ENCODE peak calls at places on chromosomes 2 and 18, in five cellular contexts. Y is ovary, J is A549, K is cardiac muscle cell, M is SK-N-SH. G is an unnamed sample.

GRCh38 chr2:237591379-237591881 is 896 bp upstream of the RAB17 start:
- DNase-seq in Y (no peak), J (no peak), K (no peak), M (no peak), G (no peak)

GRCh38 chr2:231357931-231358330 is 37.6 kb upstream of the B3GNT7 start:
- DNase-seq in Y (no peak), J (no peak), K (no peak), M (peak; percentile 74), G (no peak)

GRCh38 chr2:179857236-179857635 is 4.2 kb downstream of the ZNF385B start:
- DNase-seq in Y (no peak), J (no peak), K (no peak), M (peak; percentile 18), G (no peak)

GRCh38 chr2:121897335-121897970 is 142.0 kb downstream of the TSN start:
- DNase-seq in Y (no peak), J (peak; percentile 64), K (peak; percentile 22), M (peak; percentile 56), G (no peak)

GRCh38 chr2:30708491-30709290 is 98.6 kb downstream of the CAPN13 start:
- DNase-seq in Y (no peak), J (peak; percentile 31), K (no peak), M (no peak), G (no peak)

GRCh38 chr18:61273533-61273932 is 59.7 kb upstream of the CDH20 start:
- DNase-seq in Y (no peak), J (no peak), K (no peak), M (no peak), G (no peak)

GRCh38 chr2:212815453-212815852 is 276.9 kb upstream of the ERBB4 start:
- DNase-seq in Y (no peak), J (no peak), K (no peak), M (no peak), G (no peak)

GRCh38 chr2:44929680-44930273 is 11.7 kb upstream of the SIX3 start:
- DNase-seq in Y (no peak), J (no peak), K (no peak), M (peak; percentile 33), G (no peak)

GRCh38 chr2:144715992-144716391 is 196.1 kb upstream of the ZEB2 start:
- DNase-seq in Y (no peak), J (no peak), K (no peak), M (no peak), G (no peak)

GRCh38 chr2:121695179-121695451 is 41.6 kb downstream of the NIFK start:
- DNase-seq in Y (no peak), J (no peak), K (no peak), M (no peak), G (no peak)

GRCh38 chr2:67476808-67477790 is 80.0 kb downstream of the ETAA1 start:
- DNase-seq in Y (no peak), J (peak; percentile 65), K (peak; percentile 43), M (peak; percentile 33), G (no peak)

GRCh38 chr2:128346811-128347558 is 28.3 kb upstream of the HS6ST1 start:
- DNase-seq in Y (no peak), J (no peak), K (no peak), M (no peak), G (peak; percentile 68)

GRCh38 chr2:137797630-137798029 is 166.6 kb upstream of the HNMT start:
- DNase-seq in Y (no peak), J (no peak), K (no peak), M (no peak), G (no peak)

GRCh38 chr2:26711457-26712155 is 19.1 kb downstream of the KCNK3 start:
- DNase-seq in Y (no peak), J (no peak), K (no peak), M (no peak), G (no peak)

GRCh38 chr2:234829074-234829455 is 122.8 kb upstream of the SH3BP4 start:
- DNase-seq in Y (no peak), J (no peak), K (no peak), M (no peak), G (no peak)

GRCh38 chr18:77080283-77080682 is 52.3 kb downstream of the MBP start:
- DNase-seq in Y (no peak), J (no peak), K (no peak), M (no peak), G (no peak)

GRCh38 chr2:168694876-168695275 is 107.6 kb upstream of the NOSTRIN start:
- DNase-seq in Y (no peak), J (no peak), K (no peak), M (no peak), G (no peak)

GRCh38 chr2:134395779-134396178 is 141.9 kb downstream of the MGAT5 start:
- DNase-seq in Y (no peak), J (no peak), K (no peak), M (no peak), G (no peak)

GRCh38 chr18:47755102-47755456 is 175.4 kb downstream of the SMAD2 start:
- DNase-seq in Y (no peak), J (no peak), K (no peak), M (no peak), G (no peak)

GRCh38 chr2:224958873-224959272 is 83.4 kb downstream of the DOCK10 start:
- DNase-seq in Y (no peak), J (no peak), K (no peak), M (no peak), G (no peak)

GRCh38 chr2:170073288-170073687 is 104.7 kb upstream of the MYO3B start:
- DNase-seq in Y (peak; percentile 29), J (no peak), K (no peak), M (peak; percentile 5), G (no peak)

GRCh38 chr2:28358668-28359201 is 33.9 kb upstream of the FOSL2 start:
- DNase-seq in Y (no peak), J (no peak), K (no peak), M (no peak), G (no peak)

GRCh38 chr2:240344904-240345303 is 90.6 kb upstream of the GPC1 start:
- DNase-seq in Y (no peak), J (peak; percentile 39), K (no peak), M (no peak), G (no peak)

GRCh38 chr2:215921884-215922283 is 91.5 kb downstream of the MREG start:
- DNase-seq in Y (peak; percentile 34), J (peak; percentile 31), K (peak; percentile 15), M (no peak), G (peak; percentile 33)

GRCh38 chr18:80245781-80246655 is 1.3 kb downstream of the PARD6G start:
- DNase-seq in Y (peak; percentile 35), J (no peak), K (peak; percentile 42), M (peak; percentile 92), G (peak; percentile 15)

GRCh38 chr18:50192903-50193795 is 1.8 kb downstream of the MYO5B start:
- DNase-seq in Y (no peak), J (no peak), K (peak; percentile 4), M (peak; percentile 23), G (peak; percentile 31)

GRCh38 chr2:37627715-37628114 is 43.7 kb downstream of the CDC42EP3 start:
- DNase-seq in Y (no peak), J (no peak), K (no peak), M (no peak), G (no peak)

GRCh38 chr2:174326880-174327558 is 7.7 kb upstream of the SP9 start:
- DNase-seq in Y (no peak), J (no peak), K (no peak), M (peak; percentile 70), G (no peak)

GRCh38 chr2:62309081-62309464 is 113.2 kb downstream of the B3GNT2 start:
- DNase-seq in Y (no peak), J (no peak), K (no peak), M (peak; percentile 26), G (no peak)
- H3K4me1 ChIP-seq in Y (peaks cover 11% of the 10 kb centered on the region), J (peaks cover 10% of the 10 kb centered on the region), K (peaks cover 34% of the 10 kb centered on the region), M (peaks cover 53% of the 10 kb centered on the region), G (no peaks in the 10 kb centered on the region)

GRCh38 chr2:25483584-25484266 is 142.0 kb upstream of the DNMT3A start:
- DNase-seq in Y (no peak), J (no peak), K (no peak), M (no peak), G (no peak)
- H3K27ac ChIP-seq in Y (no peak overlapping the region), J (no peak overlapping the region), K (no peak overlapping the region), M (no peak overlapping the region), G (no peak overlapping the region)

GRCh38 chr2:100754951-100755350 is 65.0 kb upstream of the NPAS2 start:
- DNase-seq in Y (no peak), J (no peak), K (no peak), M (no peak), G (no peak)

GRCh38 chr2:100755441-100755840 is 64.5 kb upstream of the NPAS2 start:
- DNase-seq in Y (no peak), J (no peak), K (no peak), M (no peak), G (no peak)

GRCh38 chr2:100756704-100757103 is 63.2 kb upstream of the NPAS2 start:
- DNase-seq in Y (no peak), J (no peak), K (no peak), M (no peak), G (no peak)

GRCh38 chr2:100750143-100750542 is 69.8 kb upstream of the NPAS2 start:
- DNase-seq in Y (no peak), J (no peak), K (no peak), M (no peak), G (no peak)

GRCh38 chr2:100752628-100753333 is 67.2 kb upstream of the NPAS2 start:
- DNase-seq in Y (no peak), J (peak; percentile 59), K (no peak), M (no peak), G (no peak)
- H3K4me1 ChIP-seq in Y (no peaks in the 10 kb centered on the region), J (peaks cover 53% of the 10 kb centered on the region), K (no peaks in the 10 kb centered on the region), M (peaks cover 2% of the 10 kb centered on the region), G (no peaks in the 10 kb centered on the region)

DNA sequence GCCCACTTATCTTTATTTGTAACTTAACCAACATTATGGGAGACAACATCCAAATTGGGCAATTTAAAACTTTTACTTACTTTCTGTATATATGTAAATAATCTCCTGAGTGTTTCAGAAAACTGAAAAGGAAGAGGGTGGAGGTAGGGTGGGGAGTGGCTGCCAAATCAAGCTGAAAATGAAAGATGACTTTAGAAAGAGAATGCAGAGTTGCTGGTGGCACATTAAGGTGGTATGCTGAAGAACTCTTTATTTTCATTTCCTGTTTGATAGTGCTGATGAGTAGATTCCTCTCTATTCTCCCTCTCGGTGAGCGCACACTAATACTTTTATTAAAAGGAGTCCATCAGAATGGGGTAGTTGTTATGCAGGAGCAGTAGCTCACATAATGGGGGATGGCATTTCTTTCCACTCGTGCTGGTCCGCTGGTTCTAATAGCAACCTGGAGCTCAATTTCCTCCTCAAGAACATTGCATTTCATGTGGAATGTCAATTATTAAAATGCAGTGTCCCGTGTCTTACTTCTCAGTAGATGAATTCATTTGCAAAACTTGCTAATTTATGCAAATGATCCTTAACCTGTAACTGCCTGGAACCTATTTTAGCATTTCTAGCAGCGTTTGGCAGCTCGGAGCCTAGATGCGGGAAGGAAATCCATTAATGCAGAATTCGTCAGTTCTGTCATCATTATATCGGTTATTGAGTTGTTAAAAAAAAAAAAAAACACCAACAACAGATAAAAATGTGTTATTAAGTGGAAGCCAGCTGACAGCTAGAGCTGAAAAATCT is 466.9 kb upstream of the HNRNPA3 start:
- DNase-seq in Y (no peak), J (no peak), K (no peak), M (no peak), G (no peak)
- H3K27ac ChIP-seq in Y (no peak overlapping the region), J (no peak overlapping the region), K (no peak overlapping the region), M (no peak overlapping the region), G (no peak overlapping the region)

GRCh38 chr2:41965173-41965875 is 82.5 kb upstream of the PKDCC start:
- DNase-seq in Y (no peak), J (no peak), K (no peak), M (no peak), G (no peak)
- H3K4me1 ChIP-seq in Y (peaks cover 36% of the 10 kb centered on the region), J (peaks cover 61% of the 10 kb centered on the region), K (peaks cover 26% of the 10 kb centered on the region), M (peaks cover 54% of the 10 kb centered on the region), G (peaks cover 32% of the 10 kb centered on the region)

GRCh38 chr18:55997156-55997561 is 409.2 kb upstream of the TCF4 start:
- DNase-seq in Y (no peak), J (no peak), K (no peak), M (no peak), G (no peak)
- H3K27ac ChIP-seq in Y (no peak overlapping the region), J (no peak overlapping the region), K (no peak overlapping the region), M (no peak overlapping the region), G (no peak overlapping the region)

GRCh38 chr2:159270744-159271379 is 15.6 kb downstream of the WDSUB1 start:
- DNase-seq in Y (no peak), J (no peak), K (no peak), M (no peak), G (no peak)
- H3K4me1 ChIP-seq in Y (no peaks in the 10 kb centered on the region), J (no peaks in the 10 kb centered on the region), K (peaks cover 13% of the 10 kb centered on the region), M (no peaks in the 10 kb centered on the region), G (no peaks in the 10 kb centered on the region)

G was measured in pancreas.